ENCODE peak calls at places on chromosomes 4 and X, in four cellular contexts. K, E, W and I are unnamed samples.

GRCh38 chr4:100189820-100190642 is at the start of gene DDIT4L:
- DNase-seq in K (no peak), W (no peak), E (peak), I (no peak)

GRCh38 chr4:173504181-173504503 is 25.9 kb downstream of the HAND2 start:
- DNase-seq in K (no peak), W (no peak), E (no peak), I (no peak)

GRCh38 chrX:23783569-23784486 is 855 bp downstream of the SAT1 start:
- DNase-seq in E (peak), K (no peak), W (no peak), I (no peak)

GRCh38 chr4:121155893-121156292 is 8.2 kb downstream of the TNIP3 start:
- DNase-seq in E (peak), K (no peak), W (peak), I (peak)

GRCh38 chrX:112642349-112642748 is 37.4 kb downstream of the LHFPL1 start:
- DNase-seq in W (peak), K (no peak), E (peak), I (no peak)

GRCh38 chr4:14520171-14520570 is 482.1 kb upstream of the CPEB2 start:
- DNase-seq in K (no peak), W (no peak), E (no peak), I (no peak)

GRCh38 chrX:136667446-136668168 is 19.6 kb downstream of the CD40LG start:
- DNase-seq in W (no peak), E (no peak), K (no peak), I (no peak)

GRCh38 chr4:168900080-168900479 is 110.0 kb downstream of the CBR4 start:
- DNase-seq in E (no peak), K (no peak), W (no peak), I (no peak)

GRCh38 chrX:3567681-3568080 is 145.8 kb downstream of the PRKX start:
- DNase-seq in W (no peak), K (no peak), E (peak), I (no peak)

GRCh38 chrX:118164138-118164537 is 47.5 kb upstream of the KLHL13 start:
- DNase-seq in W (no peak), K (no peak), E (peak), I (no peak)

GRCh38 chrX:151711787-151712186 is 4.0 kb upstream of the FATE1 start:
- DNase-seq in E (no peak), K (no peak), W (no peak), I (no peak)

GRCh38 chrX:46649421-46650260 is 76.1 kb downstream of the CHST7 start:
- DNase-seq in W (no peak), E (no peak), K (no peak), I (no peak)

GRCh38 chrX:119398587-119398973 is 556 bp upstream of the SLC25A43 start:
- DNase-seq in K (no peak), W (no peak), E (peak), I (no peak)

GRCh38 chr4:77074961-77075855 is 581 bp downstream of the CCNI start:
- DNase-seq in E (peak), W (no peak), K (peak), I (no peak)

GRCh38 chr4:2105559-2105958 is 46.4 kb downstream of the NAT8L start:
- DNase-seq in K (no peak), E (peak), W (peak), I (peak)

GRCh38 chrX:131728295-131729145 is 184.6 kb downstream of the OR13H1 start:
- DNase-seq in W (no peak), K (peak), E (peak), I (no peak)

GRCh38 chrX:134747006-134747405 is 88.7 kb upstream of the PLAC1 start:
- DNase-seq in W (no peak), K (no peak), E (no peak), I (no peak)

GRCh38 chrX:119495734-119496520 is 27.7 kb downstream of the SLC25A5 start:
- DNase-seq in K (no peak), W (no peak), E (no peak), I (no peak)

GRCh38 chrX:30835373-30835772 is 53.7 kb downstream of the TAB3 start:
- DNase-seq in K (no peak), W (no peak), E (no peak), I (no peak)

GRCh38 chrX:147899715-147900114 is 12.0 kb upstream of the FMR1 start:
- DNase-seq in K (no peak), E (no peak), W (no peak), I (no peak)

GRCh38 chrX:115018944-115019343 is 1.5 kb upstream of the IL13RA2 start:
- DNase-seq in E (peak), K (no peak), W (no peak), I (no peak)

GRCh38 chrX:19285857-19286256 is 57.9 kb upstream of the PDHA1 start:
- DNase-seq in K (no peak), W (no peak), E (no peak), I (no peak)